ENCODE peak calls at places on chromosomes 12 and 14, in six cellular contexts. X, A, B, V, M and I are unnamed samples.

GRCh38 chr12:107557026-107557425 is 128.6 kb upstream of the PWP1 start:
- DNase-seq in X (no peak), A (no peak), B (no peak), M (no peak), V (no peak), I (no peak)

GRCh38 chr14:22433059-22433458 is 156.0 kb downstream of the DAD1 start:
- DNase-seq in B (no peak), A (no peak), M (no peak), X (no peak), V (no peak), I (no peak)

GRCh38 chr12:57092876-57093411 is 4.0 kb downstream of the NAB2 start:
- DNase-seq in A (no peak), B (no peak), X (no peak), V (no peak), M (no peak), I (no peak)

GRCh38 chr14:62988967-62989366 is 56.3 kb downstream of the KCNH5 start:
- DNase-seq in B (no peak), X (no peak), M (no peak), V (no peak), A (no peak), I (no peak)

GRCh38 chr12:1726753-1727152 is 35.9 kb downstream of the ADIPOR2 start:
- DNase-seq in B (no peak), X (no peak), M (no peak), A (no peak), V (no peak), I (no peak)

GRCh38 chr12:120259418-120260202 is 5.9 kb downstream of the PXN start:
- DNase-seq in X (no peak), A (no peak), B (no peak), V (no peak), M (no peak), I (no peak)

GRCh38 chr12:130838284-130838950 is 633 bp downstream of the STX2 start:
- DNase-seq in M (no peak), A (peak; percentile 56), B (peak; percentile 27), X (no peak), V (no peak), I (no peak)

GRCh38 chr12:98754095-98754494 is 109.0 kb downstream of the APAF1 start:
- DNase-seq in A (peak; percentile 81), X (no peak), B (peak; percentile 67), V (no peak), M (peak; percentile 85), I (no peak)

GRCh38 chr12:114729731-114730130 is 45.8 kb upstream of the TBX3 start:
- DNase-seq in A (no peak), B (no peak), X (no peak), V (no peak), M (no peak), I (no peak)

GRCh38 chr12:120394483-120395367 is 25.8 kb upstream of the MSI1 start:
- DNase-seq in A (no peak), B (no peak), V (peak; percentile 69), M (no peak), X (no peak), I (no peak)

GRCh38 chr12:2683283-2684025 is 111.3 kb upstream of the FKBP4 start:
- DNase-seq in M (no peak), B (no peak), A (no peak), V (no peak), X (no peak), I (no peak)

GRCh38 chr12:94770777-94771176 is 120.4 kb upstream of the TMCC3 start:
- DNase-seq in V (no peak), A (no peak), M (no peak), X (no peak), B (no peak), I (no peak)

GRCh38 chr14:71659165-71659564 is 273.1 kb upstream of the RGS6 start:
- DNase-seq in X (no peak), A (no peak), V (no peak), M (no peak), B (peak; percentile 34), I (no peak)

GRCh38 chr14:65098586-65098985 is 3.7 kb downstream of the MAX start:
- DNase-seq in V (no peak), M (peak; percentile 37), A (no peak), X (no peak), B (no peak), I (no peak)

GRCh38 chr12:63206494-63206893 is 55.5 kb upstream of the AVPR1A start:
- DNase-seq in B (no peak), M (no peak), V (no peak), A (no peak), X (no peak), I (no peak)

GRCh38 chr12:96136720-96137378 is 57.3 kb upstream of the ELK3 start:
- DNase-seq in B (no peak), M (no peak), V (no peak), X (no peak), A (no peak), I (peak; percentile 16)

GRCh38 chr12:69136931-69137613 is 102.3 kb upstream of the CPSF6 start:
- DNase-seq in M (no peak), X (no peak), V (no peak), A (no peak), B (no peak), I (no peak)

GRCh38 chr12:93091851-93092558 is 162.9 kb upstream of the EEA1 start:
- DNase-seq in A (no peak), X (no peak), M (no peak), V (no peak), B (no peak), I (no peak)

GRCh38 chr12:4858385-4858784 is 51.3 kb upstream of the KCNA1 start:
- DNase-seq in X (peak; percentile 20), M (no peak), B (peak; percentile 32), A (no peak), V (no peak), I (no peak)

GRCh38 chr14:42665083-42665482 is 1058.4 kb downstream of the LRFN5 start:
- DNase-seq in B (no peak), V (no peak), M (no peak), A (no peak), X (no peak), I (no peak)

GRCh38 chr12:89185889-89186288 is 166.4 kb downstream of the DUSP6 start:
- DNase-seq in M (no peak), V (no peak), B (no peak), X (no peak), A (no peak), I (no peak)

GRCh38 chr14:95814363-95815225 is 62.0 kb upstream of the TUNAR start:
- DNase-seq in M (no peak), V (no peak), B (no peak), X (no peak), A (no peak), I (no peak)

GRCh38 chr14:103872492-103873113 is 25.2 kb upstream of the PPP1R13B start:
- DNase-seq in V (no peak), B (no peak), M (no peak), X (no peak), A (no peak), I (no peak)

GRCh38 chr12:89603678-89604077 is 77.8 kb upstream of the POC1B start:
- DNase-seq in V (no peak), X (no peak), M (no peak), B (no peak), A (no peak), I (no peak)

GRCh38 chr12:28574746-28575592 is 384.7 kb downstream of the CCDC91 start:
- DNase-seq in V (no peak), A (no peak), X (no peak), M (no peak), B (no peak), I (no peak)

GRCh38 chr12:75704664-75705063 is 193.3 kb upstream of the KRR1 start:
- DNase-seq in X (no peak), A (peak; percentile 28), B (no peak), M (no peak), V (no peak), I (no peak)

GRCh38 chr12:75707983-75708382 is 196.6 kb upstream of the KRR1 start:
- DNase-seq in V (no peak), A (no peak), M (no peak), X (no peak), B (no peak), I (no peak)

GRCh38 chr12:75708829-75709228 is 197.4 kb upstream of the KRR1 start:
- DNase-seq in V (no peak), B (peak; percentile 82), A (no peak), X (no peak), M (no peak), I (no peak)

GRCh38 chr12:75705749-75706719 is 194.6 kb upstream of the KRR1 start:
- DNase-seq in B (no peak), M (no peak), X (peak; percentile 66), V (no peak), A (peak; percentile 54), I (no peak)

GRCh38 chr12:75706786-75707605 is 195.6 kb upstream of the KRR1 start:
- DNase-seq in M (no peak), V (no peak), X (peak; percentile 29), B (no peak), A (peak; percentile 76), I (no peak)
- TF ChIP-seq GABPA in M (no peak), V (no peak), X (no peak), B (no peak), A (peak; percentile 45), I (no peak)

GRCh38 chr12:13204428-13204827 is 7.9 kb downstream of the EMP1 start:
- DNase-seq in X (no peak), B (no peak), A (no peak), M (no peak), V (no peak), I (no peak)
- H3K4me3 ChIP-seq in X (no peak overlapping the region), B (no peak overlapping the region), A (no peak overlapping the region), M (no peak overlapping the region), V (no peak overlapping the region), I (no peak overlapping the region)

GRCh38 chr14:51328089-51328941 is 88.3 kb downstream of the TMX1 start:
- DNase-seq in X (no peak), A (no peak), V (no peak), M (no peak), B (no peak), I (no peak)

GRCh38 chr14:51323492-51323891 is 83.4 kb downstream of the TMX1 start:
- DNase-seq in M (peak; percentile 16), X (no peak), V (no peak), B (no peak), A (no peak), I (no peak)

GRCh38 chr14:51328942-51329350 is 88.9 kb downstream of the TMX1 start:
- DNase-seq in A (no peak), X (no peak), M (no peak), B (no peak), V (no peak), I (no peak)

GRCh38 chr14:51331651-51332367 is 91.8 kb downstream of the TMX1 start:
- DNase-seq in A (no peak), B (no peak), M (no peak), V (no peak), X (no peak), I (no peak)

DNA sequence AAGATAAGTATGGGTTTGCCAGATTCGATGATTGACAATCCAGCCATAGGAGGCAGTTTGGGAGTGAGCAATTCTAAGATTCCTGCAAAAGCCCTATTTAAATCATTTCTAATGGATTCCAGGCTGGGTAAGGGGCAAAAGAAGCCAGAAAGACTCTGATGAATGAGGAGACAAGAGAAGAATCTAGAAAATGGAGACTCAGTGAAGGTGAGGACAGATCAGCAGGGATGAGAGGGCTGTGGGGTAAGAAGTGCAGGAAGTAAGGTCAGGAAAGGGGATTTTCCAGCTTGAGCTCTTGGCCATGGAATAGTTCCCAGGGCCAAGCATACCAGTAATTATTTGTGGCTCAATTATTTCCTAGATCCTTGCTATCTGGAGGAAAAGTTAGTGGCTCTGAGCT is 87.3 kb downstream of the TMX1 start:
- DNase-seq in B (no peak), A (no peak), X (no peak), M (no peak), V (no peak), I (no peak)
- TF ChIP-seq GABPA in B (no peak), A (no peak), X (no peak), M (no peak), V (no peak), I (no peak)

GRCh38 chr14:105526781-105527380 is 498 bp downstream of the TMEM121 start:
- DNase-seq in V (no peak), X (peak; percentile 73), B (no peak), M (no peak), A (no peak), I (no peak)
- H3K4me3 ChIP-seq in V (no peak overlapping the region), X (peak overlapping the region; percentile 64), B (peak overlapping the region; percentile 79), M (no peak overlapping the region), A (no peak overlapping the region), I (no peak overlapping the region)